ENCODE peak calls at places on chromosomes 7 and 10, in nine cellular contexts. Q, G, D, A, L, M, Z, I and R are unnamed samples.

GRCh38 chr10:48470115-48470892 is 134.6 kb downstream of the ARHGAP22 start:
- DNase-seq in L (peak), Z (no peak), Q (no peak), I (peak), D (no peak), M (peak), G (no peak), A (no peak), R (peak)

GRCh38 chr10:32954545-32955298 is 3.3 kb downstream of the ITGB1 start:
- DNase-seq in L (no peak), G (no peak), Z (no peak), D (no peak), M (no peak), I (no peak), A (no peak), Q (no peak), R (no peak)

GRCh38 chr10:125192620-125193019 is 32.3 kb upstream of the CTBP2 start:
- DNase-seq in L (no peak), I (no peak), G (no peak), M (no peak), Q (no peak), Z (no peak), A (no peak), D (no peak), R (peak)

GRCh38 chr10:71632200-71632820 is 87.3 kb downstream of the C10orf105 start:
- DNase-seq in A (no peak), M (no peak), D (no peak), Q (no peak), G (no peak), I (no peak), Z (no peak), L (no peak), R (no peak)

GRCh38 chr7:73645643-73646182 is 21.4 kb upstream of the MLXIPL start:
- DNase-seq in M (no peak), A (no peak), Z (no peak), L (no peak), G (no peak), I (no peak), Q (no peak), D (no peak), R (no peak)

GRCh38 chr7:37320840-37321468 is 127.7 kb downstream of the ELMO1 start:
- DNase-seq in L (no peak), D (no peak), G (no peak), A (no peak), Z (no peak), Q (no peak), M (no peak), I (no peak), R (no peak)

GRCh38 chr7:36987363-36987724 is 263.1 kb upstream of the AOAH start:
- DNase-seq in I (no peak), Z (no peak), G (no peak), M (no peak), Q (no peak), L (no peak), D (no peak), A (no peak), R (no peak)

GRCh38 chr7:139763330-139763729 is 14.5 kb downstream of the HIPK2 start:
- DNase-seq in G (no peak), Q (no peak), Z (no peak), I (no peak), D (no peak), A (no peak), M (no peak), L (no peak), R (no peak)

GRCh38 chr7:149005427-149006344 is 22.6 kb downstream of the PDIA4 start:
- DNase-seq in G (peak), D (peak), Q (peak), L (peak), M (peak), Z (peak), I (no peak), A (peak), R (no peak)

GRCh38 chr7:12805957-12806356 is 118.5 kb downstream of the ARL4A start:
- DNase-seq in Z (no peak), Q (no peak), D (no peak), G (no peak), I (no peak), A (no peak), M (no peak), L (no peak), R (no peak)